ENCODE peak calls at places on chromosomes 12 and 14, in four cellular contexts. X is CD8-positive, alpha-beta T cell; V is CD4-positive, alpha-beta T cell; H is transverse colon. Q is an unnamed sample.

GRCh38 chr12:3613641-3614180 is 122.7 kb downstream of the PRMT8 start:
- DNase-seq in V (no peak), X (no peak), H (no peak), Q (no peak)

GRCh38 chr12:52207895-52208294 is 16.1 kb upstream of the KRT80 start:
- DNase-seq in X (no peak), V (no peak), H (no peak), Q (no peak)

GRCh38 chr14:52055215-52055614 is 13.6 kb downstream of the NID2 start:
- DNase-seq in V (no peak), X (no peak), H (no peak), Q (no peak)

GRCh38 chr14:52312872-52313492 is 1.1 kb upstream of the PTGER2 start:
- DNase-seq in X (no peak), H (no peak), V (no peak), Q (no peak)

GRCh38 chr14:103140316-103141109 is 17.3 kb downstream of the TNFAIP2 start:
- DNase-seq in X (no peak), H (no peak), V (no peak), Q (no peak)

GRCh38 chr14:45085004-45085403 is 1.1 kb downstream of the PRPF39 start:
- DNase-seq in X (no peak), H (no peak), V (no peak), Q (no peak)

GRCh38 chr12:59847127-59847526 is 251.3 kb downstream of the SLC16A7 start:
- DNase-seq in X (no peak), V (no peak), H (no peak), Q (no peak)

GRCh38 chr14:101953151-101953550 is 11.2 kb upstream of the DYNC1H1 start:
- DNase-seq in X (no peak), H (no peak), V (no peak), Q (no peak)

GRCh38 chr14:46818147-46818546 is 166.6 kb upstream of the RPL10L start:
- DNase-seq in X (no peak), H (no peak), V (no peak), Q (no peak)

GRCh38 chr12:93152617-93153016 is 223.5 kb upstream of the EEA1 start:
- DNase-seq in V (no peak), H (no peak), X (no peak), Q (no peak)

GRCh38 chr14:103828315-103828967 is 18.9 kb downstream of the PPP1R13B start:
- DNase-seq in V (no peak), X (no peak), H (peak), Q (no peak)

GRCh38 chr14:21498540-21499526 is 12.3 kb downstream of the METTL3 start:
- DNase-seq in H (no peak), X (peak), V (no peak), Q (no peak)

GRCh38 chr12:71662861-71663560 is 637 bp downstream of the ZFC3H1 start:
- DNase-seq in X (peak), H (peak), V (peak), Q (peak)

GRCh38 chr14:50351016-50351415 is 38.9 kb downstream of the DMAC2L start:
- DNase-seq in H (no peak), V (no peak), X (no peak), Q (no peak)

GRCh38 chr12:13745100-13745678 is 236.2 kb downstream of the GRIN2B start:
- DNase-seq in X (no peak), V (no peak), H (peak), Q (no peak)

GRCh38 chr14:24051162-24051788 is 534 bp upstream of the CARMIL3 start:
- DNase-seq in V (no peak), H (peak), X (no peak), Q (peak)

GRCh38 chr12:50537538-50537919 is 32.7 kb downstream of the DIP2B start:
- DNase-seq in X (no peak), V (no peak), H (no peak), Q (no peak)

GRCh38 chr14:80770114-80770917 is 171.2 kb downstream of the CEP128 start:
- DNase-seq in X (no peak), H (no peak), V (no peak), Q (no peak)

GRCh38 chr12:94326727-94327126 is 132.9 kb downstream of the CEP83 start:
- DNase-seq in X (no peak), H (no peak), V (no peak), Q (no peak)

GRCh38 chr14:59869381-59870255 is 958 bp downstream of the RTN1 start:
- DNase-seq in X (no peak), V (no peak), H (no peak), Q (peak)

GRCh38 chr12:126447346-126447745 is 1382.1 kb downstream of the AACS start:
- DNase-seq in X (no peak), H (no peak), V (no peak), Q (no peak)

GRCh38 chr12:123393747-123394146 is 9.8 kb downstream of the KMT5A start:
- DNase-seq in X (no peak), V (no peak), H (no peak), Q (no peak)

GRCh38 chr12:101727098-101727497 is 12.2 kb downstream of the SYCP3 start:
- DNase-seq in V (no peak), H (no peak), X (no peak), Q (no peak)

GRCh38 chr12:67957383-67957782 is 31.9 kb upstream of the IFNG-AS1 start:
- DNase-seq in X (no peak), H (no peak), V (no peak), Q (no peak)

GRCh38 chr12:32444895-32445294 is 45.5 kb downstream of the FGD4 start:
- DNase-seq in H (no peak), X (no peak), V (no peak), Q (no peak)

GRCh38 chr14:33676135-33676566 is 274.7 kb downstream of the EGLN3 start:
- DNase-seq in X (no peak), H (peak), V (no peak), Q (peak)

GRCh38 chr12:49627752-49628360 is 4.5 kb downstream of the PRPF40B start:
- DNase-seq in X (no peak), H (no peak), V (no peak), Q (no peak)

GRCh38 chr12:60394680-60395079 is 798.9 kb downstream of the SLC16A7 start:
- DNase-seq in V (no peak), H (no peak), X (no peak), Q (no peak)

GRCh38 chr12:128205145-128205544 is 61.8 kb upstream of the TMEM132C start:
- DNase-seq in V (no peak), H (no peak), X (no peak), Q (no peak)

GRCh38 chr12:19428261-19428660 is 11.0 kb upstream of the AEBP2 start:
- DNase-seq in X (no peak), V (no peak), H (no peak), Q (no peak)

GRCh38 chr14:65723348-65723747 is 310.8 kb downstream of the FUT8 start:
- DNase-seq in H (no peak), V (no peak), X (no peak), Q (no peak)

GRCh38 chr12:91276529-91276928 is 93.9 kb upstream of the DCN start:
- DNase-seq in X (no peak), H (no peak), V (no peak), Q (no peak)

GRCh38 chr12:115880238-115880637 is 397.3 kb downstream of the MED13L start:
- DNase-seq in V (no peak), X (no peak), H (no peak), Q (no peak)

DNA sequence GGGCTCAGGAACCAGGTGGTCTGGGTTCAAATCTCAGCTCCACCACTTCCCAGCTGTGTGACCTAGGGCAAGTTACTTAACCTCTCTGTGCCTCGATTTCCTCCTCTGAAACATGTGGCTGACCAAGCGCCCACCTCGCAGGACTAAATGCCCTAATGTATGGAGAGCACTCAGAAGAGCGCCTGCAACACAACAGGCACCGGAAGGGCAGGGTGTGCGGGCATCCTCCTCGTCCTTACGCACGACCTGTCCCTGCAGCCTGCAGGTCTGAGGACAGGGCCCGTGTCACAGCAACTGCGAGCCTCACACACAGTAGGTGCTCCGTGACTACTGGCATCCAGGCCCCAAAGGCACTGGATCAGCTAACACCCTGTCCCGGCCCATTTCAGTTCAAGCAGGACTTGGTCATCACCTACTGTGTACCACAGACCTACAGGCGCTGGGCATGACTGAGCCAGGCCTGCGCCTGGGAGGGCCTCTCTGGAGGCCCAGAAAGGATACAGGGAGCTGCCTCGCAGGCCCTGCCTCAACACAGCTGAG is 131.5 kb downstream of the NCOR2 start:
- DNase-seq in X (no peak), H (no peak), V (no peak), Q (no peak)
- H3K27ac ChIP-seq in X (no peak), H (no peak), V (no peak), Q (no peak)

DNA sequence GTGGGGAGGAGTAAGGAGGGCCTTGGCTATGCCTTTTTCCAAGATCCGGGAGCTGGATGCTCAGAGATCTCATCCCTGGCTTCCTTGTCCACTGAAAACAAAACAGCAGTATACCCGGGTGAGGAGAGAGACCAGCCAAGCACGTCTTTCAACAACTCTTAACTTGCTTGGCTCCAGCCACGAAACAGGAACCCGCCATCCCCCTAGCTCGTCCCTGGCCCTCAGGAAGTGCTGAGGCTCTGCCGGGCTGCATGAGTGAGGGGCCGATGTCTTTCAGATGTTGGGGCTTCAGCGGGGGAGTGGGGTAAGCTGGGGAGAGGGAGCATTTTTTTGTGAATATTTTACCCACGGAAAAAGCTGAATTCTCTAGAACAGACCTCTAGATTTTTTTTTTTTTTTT is 231.1 kb downstream of the CACNA1C start:
- DNase-seq in V (no peak), H (peak), X (no peak), Q (no peak)
- H3K27ac ChIP-seq in V (no peak), H (peak), X (no peak), Q (no peak)

GRCh38 chr12:27583057-27583797 is 59.2 kb downstream of the PPFIBP1 start:
- DNase-seq in H (no peak), X (no peak), V (no peak), Q (no peak)

GRCh38 chr12:27585739-27586265 is 61.8 kb downstream of the PPFIBP1 start:
- DNase-seq in X (no peak), H (no peak), V (no peak), Q (no peak)

GRCh38 chr12:27588786-27589185 is 64.8 kb downstream of the PPFIBP1 start:
- DNase-seq in H (no peak), V (no peak), X (no peak), Q (no peak)

GRCh38 chr12:27580561-27581330 is 56.7 kb downstream of the PPFIBP1 start:
- DNase-seq in H (no peak), V (no peak), X (no peak), Q (no peak)

GRCh38 chr12:27583981-27584380 is 60.0 kb downstream of the PPFIBP1 start:
- DNase-seq in H (no peak), X (no peak), V (no peak), Q (no peak)
- H3K27ac ChIP-seq in H (no peak), X (no peak), V (no peak), Q (peak)

DNA sequence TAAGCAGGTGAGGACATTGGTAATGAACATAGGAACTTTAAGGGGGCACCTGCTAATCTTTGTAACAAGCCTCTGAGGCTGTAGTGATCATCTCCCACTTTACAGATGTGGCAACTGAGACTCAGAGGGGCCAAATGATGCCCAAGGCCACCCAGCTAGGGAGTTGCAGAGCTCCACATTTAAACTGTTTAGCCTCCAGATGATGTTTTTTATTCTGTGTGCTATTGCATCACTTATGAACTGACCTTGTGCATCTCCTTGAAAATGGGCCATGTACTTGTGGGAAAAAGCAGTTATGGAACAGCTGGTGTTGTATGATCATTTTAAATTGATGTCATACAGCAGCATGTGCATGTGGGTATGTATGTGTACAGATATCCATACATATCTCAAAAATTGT is 41.4 kb downstream of the TPCN1 start:
- DNase-seq in H (no peak), V (no peak), X (no peak), Q (no peak)
- H3K27ac ChIP-seq in H (no peak), V (no peak), X (no peak), Q (no peak)

GRCh38 chr12:30725739-30726138 is 29.0 kb downstream of the CAPRIN2 start:
- DNase-seq in H (no peak), V (no peak), X (no peak), Q (no peak)
- H3K27ac ChIP-seq in H (no peak), V (no peak), X (no peak), Q (no peak)

GRCh38 chr12:10189653-10190052 is 10.8 kb downstream of the TMEM52B start:
- DNase-seq in H (no peak), X (no peak), V (no peak), Q (no peak)
- H3K27ac ChIP-seq in H (no peak), X (no peak), V (no peak), Q (no peak)

GRCh38 chr14:61837336-61838229 is 75.4 kb downstream of the SNAPC1 start:
- DNase-seq in H (peak), X (peak), V (peak), Q (peak)

GRCh38 chr14:61839452-61839851 is 77.2 kb downstream of the SNAPC1 start:
- DNase-seq in X (no peak), H (no peak), V (no peak), Q (no peak)

GRCh38 chr14:61836184-61836583 is 74.0 kb downstream of the SNAPC1 start:
- DNase-seq in H (no peak), V (no peak), X (no peak), Q (no peak)

GRCh38 chr14:61836807-61837206 is 74.6 kb downstream of the SNAPC1 start:
- DNase-seq in V (no peak), X (no peak), H (no peak), Q (no peak)

DNA sequence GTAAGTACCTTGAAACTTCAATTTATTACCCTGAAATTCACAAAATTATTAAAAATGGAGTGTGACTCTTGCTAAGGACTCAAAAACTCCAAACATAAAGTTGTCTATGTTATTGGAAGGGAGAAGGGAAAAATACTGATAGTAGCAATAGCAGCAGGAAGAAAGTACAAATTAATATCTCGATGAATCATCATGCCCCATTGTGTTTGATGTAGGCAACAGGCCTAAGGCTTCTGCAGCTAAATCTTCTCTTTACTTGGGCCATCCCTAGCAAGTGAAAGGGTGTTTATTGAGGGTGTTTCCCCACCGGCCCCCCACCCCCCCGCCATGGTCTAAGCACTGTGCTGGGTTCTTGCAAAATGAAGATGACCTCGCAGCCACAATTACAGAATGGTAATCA is 76.4 kb downstream of the SNAPC1 start:
- DNase-seq in V (no peak), X (no peak), H (no peak), Q (no peak)
- H3K27ac ChIP-seq in V (no peak), X (no peak), H (no peak), Q (no peak)

GRCh38 chr12:53378705-53379388 is 1.1 kb upstream of the SP1 start:
- DNase-seq in H (no peak), V (no peak), X (no peak), Q (no peak)

GRCh38 chr12:53376747-53377146 is 3.2 kb upstream of the SP1 start:
- DNase-seq in X (no peak), H (no peak), V (no peak), Q (no peak)

GRCh38 chr12:53379389-53380103 is 430 bp upstream of the SP1 start:
- DNase-seq in V (peak), X (peak), H (peak), Q (peak)

GRCh38 chr12:53380104-53380796 is at the start of gene SP1:
- DNase-seq in X (peak), V (peak), H (peak), Q (peak)

DNA sequence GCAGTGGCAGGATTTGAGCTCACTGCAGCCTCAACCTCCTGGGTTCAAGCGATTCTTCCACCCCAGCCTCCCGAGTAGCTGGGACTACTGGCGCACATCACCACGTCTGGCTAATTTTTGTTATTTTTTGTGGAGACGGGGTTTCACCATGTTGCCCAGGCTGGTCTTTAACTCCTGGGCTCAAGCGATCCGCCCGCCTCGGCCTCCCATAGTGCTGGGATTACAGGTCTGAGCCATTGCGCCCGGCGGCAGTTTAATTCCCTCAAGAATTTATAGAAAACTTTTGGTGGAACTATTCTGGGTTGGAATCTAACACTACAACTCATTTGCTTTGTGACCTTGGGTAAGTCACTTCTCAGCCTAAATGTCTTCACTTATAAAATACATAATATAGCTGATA is 1.8 kb upstream of the SP1 start:
- DNase-seq in X (no peak), V (no peak), H (no peak), Q (no peak)
- H3K27ac ChIP-seq in X (no peak), V (peak), H (peak), Q (no peak)

DNA sequence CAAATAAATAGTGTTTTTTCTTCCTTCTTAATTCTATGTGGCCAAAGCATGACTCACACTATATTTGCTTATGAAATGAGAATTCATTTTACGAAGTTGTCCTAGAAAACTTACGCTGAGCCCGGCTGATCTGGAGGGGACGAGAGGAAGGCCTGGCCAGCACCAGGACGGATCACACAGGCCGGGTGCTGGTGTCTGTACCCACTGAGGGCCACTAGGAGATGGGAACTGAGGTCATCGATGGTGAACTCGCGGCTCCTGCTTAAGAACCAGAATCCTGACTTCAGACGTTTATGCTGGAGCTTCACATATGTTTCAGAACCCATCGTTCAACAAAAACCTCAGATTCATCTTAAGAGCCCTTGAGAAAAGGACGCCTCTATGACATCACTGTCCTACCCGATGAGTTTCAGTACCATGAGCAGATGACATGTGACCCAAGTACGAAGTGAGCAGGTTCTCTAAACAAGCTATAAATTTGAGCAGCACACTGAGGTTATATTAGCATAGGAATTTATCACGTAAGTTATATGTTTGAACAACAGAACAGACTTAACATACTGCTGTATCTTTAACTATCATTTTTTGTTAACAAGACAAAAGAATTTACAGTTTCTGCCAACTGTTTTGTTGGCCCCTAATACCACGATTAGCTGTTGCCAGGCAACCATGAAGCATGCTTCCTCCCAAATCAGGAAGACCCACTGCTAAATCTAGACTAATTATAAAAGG is 111.9 kb downstream of the FOXN3 start:
- DNase-seq in H (peak), V (no peak), X (no peak), Q (no peak)
- H3K27ac ChIP-seq in H (peak), V (peak), X (no peak), Q (peak)

DNA sequence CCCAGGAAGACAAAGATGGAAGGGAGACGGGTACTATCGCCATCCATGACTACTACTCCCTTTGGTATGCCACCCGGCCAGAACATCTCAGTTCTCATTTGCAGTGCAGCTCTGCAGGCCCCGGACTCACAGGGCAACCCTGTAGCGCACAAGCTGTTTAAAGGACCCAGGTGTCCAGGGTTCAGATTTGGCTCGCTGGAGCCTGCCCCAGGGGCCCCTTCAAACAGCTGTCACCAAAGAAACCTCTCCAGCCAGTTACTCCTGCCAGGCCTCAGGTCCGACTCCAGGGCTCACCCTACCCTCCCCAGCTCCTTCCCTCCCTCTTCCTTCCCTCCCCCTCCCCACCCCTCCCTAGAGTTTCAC is 5.5 kb upstream of the CHD4 start:
- DNase-seq in V (no peak), H (no peak), X (no peak), Q (no peak)
- H3K27ac ChIP-seq in V (peak), H (peak), X (peak), Q (peak)